ENCODE peak calls at places on chromosomes 13 and 19, in seven cellular contexts. T is effector memory CD8-positive, alpha-beta T cell; S is left cardiac atrium; V is anterior cingulate cortex; I is immature natural killer cell; Q is activated naive CD4-positive, alpha-beta T cell treated with anti-CD3 and anti-CD28 coated beads, Interleukin-2, amount 50 U/mL, for 72 hours; L is epithelial cell of esophagus. P is an unnamed sample.

GRCh38 chr19:7978196-7978825 is 27.1 kb downstream of the ELAVL1 start:
- DNase-seq in Q (no peak), V (no peak), T (no peak), I (no peak), S (no peak), L (peak; percentile 42), P (no peak)

GRCh38 chr19:33227870-33228599 is 2.4 kb upstream of the SLC7A10 start:
- DNase-seq in L (no peak), Q (no peak), S (no peak), V (no peak), T (no peak), I (no peak), P (no peak)

GRCh38 chr19:16153582-16154336 is 10.3 kb downstream of the HSH2D start:
- DNase-seq in Q (no peak), T (no peak), I (no peak), V (no peak), L (no peak), S (no peak), P (no peak)

GRCh38 chr19:3320354-3320670 is 46.1 kb upstream of the NFIC start:
- DNase-seq in S (no peak), V (no peak), I (no peak), L (no peak), T (no peak), Q (no peak), P (no peak)

GRCh38 chr13:29594310-29594709 is 1.2 kb downstream of the SLC7A1 start:
- DNase-seq in I (no peak), S (peak; percentile 45), L (peak; percentile 93), T (peak; percentile 31), Q (peak; percentile 63), V (no peak), P (no peak)

GRCh38 chr13:48078251-48078656 is 16.6 kb downstream of the MED4 start:
- DNase-seq in Q (peak; percentile 60), V (no peak), T (no peak), L (peak; percentile 42), I (no peak), S (no peak), P (no peak)

GRCh38 chr19:47096721-47097120 is 16.9 kb downstream of the ZC3H4 start:
- DNase-seq in I (no peak), Q (no peak), L (no peak), S (peak; percentile 35), V (no peak), T (no peak), P (peak; percentile 77)

GRCh38 chr19:5205388-5205787 is 135.2 kb downstream of the PTPRS start:
- DNase-seq in V (no peak), S (no peak), L (no peak), Q (no peak), I (no peak), T (no peak), P (peak; percentile 14)

GRCh38 chr19:7672522-7672921 is 3.7 kb downstream of the RETN start:
- DNase-seq in I (no peak), L (no peak), S (no peak), V (no peak), Q (no peak), T (no peak), P (no peak)

GRCh38 chr19:36110487-36111199 is at the start of gene OVOL3:
- DNase-seq in V (no peak), I (no peak), T (no peak), L (no peak), Q (no peak), S (no peak), P (no peak)

GRCh38 chr13:59997976-59998375 is 165.8 kb downstream of the DIAPH3 start:
- DNase-seq in V (no peak), T (no peak), L (no peak), S (no peak), Q (no peak), I (no peak), P (no peak)

GRCh38 chr19:45767410-45767880 is 1.6 kb downstream of the SIX5 start:
- DNase-seq in T (no peak), S (peak; percentile 81), L (peak; percentile 83), I (no peak), Q (no peak), V (no peak), P (peak; percentile 83)

GRCh38 chr19:3656747-3657394 is 30.3 kb upstream of the CACTIN start:
- DNase-seq in I (no peak), Q (no peak), L (peak; percentile 60), S (no peak), T (no peak), V (no peak), P (no peak)

GRCh38 chr13:73158851-73159250 is 100.0 kb downstream of the KLF5 start:
- DNase-seq in T (no peak), V (no peak), L (peak; percentile 72), I (no peak), Q (no peak), S (no peak), P (no peak)

GRCh38 chr13:63307239-63307638 is 1891.6 kb upstream of the PCDH20 start:
- DNase-seq in V (no peak), L (peak; percentile 4), Q (no peak), S (no peak), I (no peak), T (no peak), P (no peak)

GRCh38 chr19:44925114-44925891 is 10.9 kb downstream of the APOC1 start:
- DNase-seq in I (no peak), V (peak; percentile 67), T (no peak), S (peak; percentile 84), L (no peak), Q (no peak), P (peak; percentile 94)

GRCh38 chr13:104385409-104385808 is 1319.2 kb upstream of the SLC10A2 start:
- DNase-seq in S (no peak), L (peak; percentile 80), V (no peak), Q (no peak), T (no peak), I (no peak), P (no peak)

GRCh38 chr19:46472592-46472991 is 1.2 kb upstream of the PNMA8A start:
- DNase-seq in L (no peak), T (no peak), V (no peak), S (no peak), I (no peak), Q (no peak), P (no peak)

GRCh38 chr19:3398114-3398899 is 31.9 kb downstream of the NFIC start:
- DNase-seq in Q (no peak), L (peak; percentile 69), V (peak; percentile 70), S (peak; percentile 80), T (no peak), I (no peak), P (peak; percentile 85)

GRCh38 chr13:112366907-112367646 is 9.1 kb upstream of the SPACA7 start:
- DNase-seq in L (no peak), I (no peak), V (no peak), Q (no peak), T (no peak), S (no peak), P (no peak)

GRCh38 chr13:74052402-74052928 is 81.7 kb downstream of the KLF12 start:
- DNase-seq in S (peak; percentile 45), V (no peak), Q (no peak), T (no peak), I (no peak), L (peak; percentile 33), P (peak; percentile 26)

GRCh38 chr19:35350591-35350990 is 2.9 kb downstream of the FFAR1 start:
- DNase-seq in T (no peak), S (no peak), L (no peak), V (no peak), I (no peak), Q (peak; percentile 53), P (no peak)

GRCh38 chr19:15292847-15293582 is 39.3 kb downstream of the BRD4 start:
- DNase-seq in Q (no peak), S (no peak), V (no peak), L (no peak), I (no peak), T (no peak), P (no peak)

GRCh38 chr19:5184930-5185329 is 155.7 kb downstream of the PTPRS start:
- DNase-seq in I (no peak), Q (no peak), L (no peak), T (no peak), S (no peak), V (no peak), P (no peak)

GRCh38 chr13:36261976-36262375 is 35.6 kb downstream of the CCDC169 start:
- DNase-seq in Q (no peak), T (no peak), I (no peak), L (no peak), S (no peak), V (no peak), P (no peak)

GRCh38 chr19:19111967-19112580 is 26.2 kb downstream of the TMEM161A start:
- DNase-seq in T (no peak), V (no peak), S (no peak), I (no peak), Q (no peak), L (no peak), P (no peak)

GRCh38 chr13:112101360-112101930 is 34.5 kb downstream of the SOX1 start:
- DNase-seq in L (no peak), I (no peak), S (no peak), T (no peak), V (no peak), Q (no peak), P (no peak)

P was measured in psoas muscle.